ENCODE peak calls at places on chromosomes 6 and 20, in nine cellular contexts. One of them, this sample, is unnamed.

GRCh38 chr6:164378330-164378729 is 931.1 kb downstream of the C6orf118 start:
- DNase-seq in body of pancreas: no peak
- DNase-seq in uterus: no peak
- DNase-seq in left ventricle myocardium inferior: no peak
- DNase-seq in brain microvascular endothelial cell: no peak
- DNase-seq in cardiac muscle cell: no peak
- DNase-seq in upper lobe of left lung: no peak
- DNase-seq in psoas muscle: no peak
- DNase-seq in mammary epithelial cell: no peak
- DNase-seq in this sample: no peak

GRCh38 chr6:103236923-103237322 is 1622.8 kb downstream of the HACE1 start:
- DNase-seq in body of pancreas: no peak
- DNase-seq in uterus: no peak
- DNase-seq in left ventricle myocardium inferior: no peak
- DNase-seq in brain microvascular endothelial cell: peak
- DNase-seq in cardiac muscle cell: peak
- DNase-seq in upper lobe of left lung: no peak
- DNase-seq in psoas muscle: no peak
- DNase-seq in mammary epithelial cell: no peak
- DNase-seq in this sample: no peak

GRCh38 chr20:24160563-24161355 is 172.2 kb upstream of the GGTLC1 start:
- DNase-seq in body of pancreas: peak
- DNase-seq in uterus: peak
- DNase-seq in left ventricle myocardium inferior: peak
- DNase-seq in brain microvascular endothelial cell: peak
- DNase-seq in cardiac muscle cell: peak
- DNase-seq in upper lobe of left lung: no peak
- DNase-seq in psoas muscle: peak
- DNase-seq in mammary epithelial cell: peak
- DNase-seq in this sample: no peak

GRCh38 chr20:19758888-19759331 is 852 bp downstream of the RIN2 start:
- DNase-seq in body of pancreas: peak
- DNase-seq in uterus: peak
- DNase-seq in left ventricle myocardium inferior: peak
- DNase-seq in brain microvascular endothelial cell: no peak
- DNase-seq in cardiac muscle cell: peak
- DNase-seq in upper lobe of left lung: peak
- DNase-seq in psoas muscle: peak
- DNase-seq in mammary epithelial cell: peak
- DNase-seq in this sample: no peak

GRCh38 chr6:72817208-72817607 is 195.3 kb downstream of the KCNQ5 start:
- DNase-seq in body of pancreas: no peak
- DNase-seq in uterus: no peak
- DNase-seq in left ventricle myocardium inferior: no peak
- DNase-seq in brain microvascular endothelial cell: no peak
- DNase-seq in cardiac muscle cell: no peak
- DNase-seq in upper lobe of left lung: no peak
- DNase-seq in psoas muscle: no peak
- DNase-seq in mammary epithelial cell: no peak
- DNase-seq in this sample: no peak

GRCh38 chr20:57627972-57628650 is 7.9 kb upstream of the ZBP1 start:
- DNase-seq in body of pancreas: no peak
- DNase-seq in uterus: peak
- DNase-seq in left ventricle myocardium inferior: peak
- DNase-seq in brain microvascular endothelial cell: peak
- DNase-seq in cardiac muscle cell: no peak
- DNase-seq in upper lobe of left lung: no peak
- DNase-seq in psoas muscle: no peak
- DNase-seq in mammary epithelial cell: no peak
- DNase-seq in this sample: peak

GRCh38 chr6:137571854-137572253 is 77.7 kb upstream of the OLIG3 start:
- DNase-seq in body of pancreas: peak
- DNase-seq in uterus: no peak
- DNase-seq in left ventricle myocardium inferior: no peak
- DNase-seq in brain microvascular endothelial cell: peak
- DNase-seq in cardiac muscle cell: peak
- DNase-seq in upper lobe of left lung: no peak
- DNase-seq in psoas muscle: no peak
- DNase-seq in mammary epithelial cell: peak
- DNase-seq in this sample: no peak

GRCh38 chr6:18055714-18056382 is 66.6 kb downstream of the NHLRC1 start:
- DNase-seq in body of pancreas: no peak
- DNase-seq in uterus: no peak
- DNase-seq in left ventricle myocardium inferior: no peak
- DNase-seq in brain microvascular endothelial cell: no peak
- DNase-seq in cardiac muscle cell: no peak
- DNase-seq in upper lobe of left lung: no peak
- DNase-seq in psoas muscle: no peak
- DNase-seq in mammary epithelial cell: peak
- DNase-seq in this sample: no peak

GRCh38 chr20:19934792-19935491 is 82.2 kb upstream of the NAA20 start:
- DNase-seq in body of pancreas: peak
- DNase-seq in uterus: peak
- DNase-seq in left ventricle myocardium inferior: peak
- DNase-seq in brain microvascular endothelial cell: no peak
- DNase-seq in cardiac muscle cell: no peak
- DNase-seq in upper lobe of left lung: no peak
- DNase-seq in psoas muscle: peak
- DNase-seq in mammary epithelial cell: peak
- DNase-seq in this sample: no peak

GRCh38 chr20:46619445-46619844 is 31.8 kb downstream of the SLC13A3 start:
- DNase-seq in body of pancreas: no peak
- DNase-seq in uterus: no peak
- DNase-seq in left ventricle myocardium inferior: no peak
- DNase-seq in brain microvascular endothelial cell: no peak
- DNase-seq in cardiac muscle cell: peak
- DNase-seq in upper lobe of left lung: no peak
- DNase-seq in psoas muscle: no peak
- DNase-seq in mammary epithelial cell: no peak
- DNase-seq in this sample: no peak

GRCh38 chr6:133964052-133964451 is 11.0 kb downstream of the TBPL1 start:
- DNase-seq in body of pancreas: no peak
- DNase-seq in uterus: no peak
- DNase-seq in left ventricle myocardium inferior: no peak
- DNase-seq in brain microvascular endothelial cell: peak
- DNase-seq in cardiac muscle cell: no peak
- DNase-seq in upper lobe of left lung: no peak
- DNase-seq in psoas muscle: no peak
- DNase-seq in mammary epithelial cell: peak
- DNase-seq in this sample: no peak

GRCh38 chr20:57620274-57620990 is at the start of gene ZBP1:
- DNase-seq in body of pancreas: no peak
- DNase-seq in uterus: no peak
- DNase-seq in left ventricle myocardium inferior: no peak
- DNase-seq in brain microvascular endothelial cell: no peak
- DNase-seq in cardiac muscle cell: no peak
- DNase-seq in upper lobe of left lung: no peak
- DNase-seq in psoas muscle: no peak
- DNase-seq in mammary epithelial cell: no peak
- DNase-seq in this sample: peak

GRCh38 chr6:10028202-10028601 is 386.7 kb downstream of the TFAP2A start:
- DNase-seq in body of pancreas: no peak
- DNase-seq in uterus: no peak
- DNase-seq in left ventricle myocardium inferior: no peak
- DNase-seq in brain microvascular endothelial cell: no peak
- DNase-seq in cardiac muscle cell: no peak
- DNase-seq in upper lobe of left lung: no peak
- DNase-seq in psoas muscle: no peak
- DNase-seq in mammary epithelial cell: no peak
- DNase-seq in this sample: no peak

GRCh38 chr6:10033223-10033829 is 381.5 kb downstream of the TFAP2A start:
- DNase-seq in body of pancreas: no peak
- DNase-seq in uterus: no peak
- DNase-seq in left ventricle myocardium inferior: no peak
- DNase-seq in brain microvascular endothelial cell: no peak
- DNase-seq in cardiac muscle cell: no peak
- DNase-seq in upper lobe of left lung: no peak
- DNase-seq in psoas muscle: no peak
- DNase-seq in mammary epithelial cell: no peak
- DNase-seq in this sample: no peak

DNA sequence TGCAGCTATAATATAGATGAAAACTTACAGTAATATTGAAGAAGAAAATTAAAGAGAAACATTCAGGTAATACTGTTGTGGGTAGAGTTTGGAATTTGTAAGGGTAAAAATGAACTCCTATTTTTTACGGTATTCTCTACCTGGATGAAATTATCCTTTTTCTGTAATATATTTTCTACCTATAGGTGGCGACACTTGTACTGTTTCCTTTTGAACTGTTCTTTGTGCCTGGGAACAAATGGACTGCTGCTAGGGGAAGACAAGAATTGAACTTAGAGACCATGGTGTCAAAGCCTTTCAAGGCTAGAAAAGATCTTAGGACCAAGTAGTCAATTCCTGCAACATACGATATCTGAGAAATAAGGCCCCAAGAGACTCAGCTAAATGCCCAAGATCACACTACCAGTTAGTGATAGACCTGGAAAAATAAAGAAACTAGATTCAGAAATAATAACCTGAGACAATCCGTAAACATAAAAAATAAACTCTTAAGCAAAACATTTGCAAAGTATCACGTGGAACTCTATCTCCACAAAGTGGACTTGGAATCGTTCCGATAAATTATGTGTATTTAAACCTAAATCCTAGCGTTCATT is 383.8 kb downstream of the TFAP2A start:
- DNase-seq in body of pancreas: no peak
- DNase-seq in uterus: no peak
- DNase-seq in left ventricle myocardium inferior: no peak
- DNase-seq in brain microvascular endothelial cell: no peak
- DNase-seq in cardiac muscle cell: peak
- DNase-seq in upper lobe of left lung: no peak
- DNase-seq in psoas muscle: no peak
- DNase-seq in mammary epithelial cell: peak
- DNase-seq in this sample: no peak
- TF ChIP-seq CTCF in body of pancreas: peak
- TF ChIP-seq CTCF in uterus: no peak
- TF ChIP-seq CTCF in left ventricle myocardium inferior: peak
- TF ChIP-seq CTCF in brain microvascular endothelial cell: peak
- TF ChIP-seq CTCF in cardiac muscle cell: no peak
- TF ChIP-seq CTCF in upper lobe of left lung: peak
- TF ChIP-seq CTCF in psoas muscle: peak
- TF ChIP-seq CTCF in mammary epithelial cell: peak
- TF ChIP-seq CTCF in this sample: peak

GRCh38 chr20:62832951-62833391 is 16.1 kb downstream of the COL9A3 start:
- DNase-seq in body of pancreas: no peak
- DNase-seq in uterus: no peak
- DNase-seq in left ventricle myocardium inferior: no peak
- DNase-seq in brain microvascular endothelial cell: no peak
- DNase-seq in cardiac muscle cell: no peak
- DNase-seq in upper lobe of left lung: peak
- DNase-seq in psoas muscle: no peak
- DNase-seq in mammary epithelial cell: no peak
- DNase-seq in this sample: peak
- H3K4me3 ChIP-seq in body of pancreas: no peak
- H3K4me3 ChIP-seq in uterus: no peak
- H3K4me3 ChIP-seq in left ventricle myocardium inferior: no peak
- H3K4me3 ChIP-seq in brain microvascular endothelial cell: no peak
- H3K4me3 ChIP-seq in cardiac muscle cell: no peak
- H3K4me3 ChIP-seq in upper lobe of left lung: peak
- H3K4me3 ChIP-seq in psoas muscle: no peak
- H3K4me3 ChIP-seq in mammary epithelial cell: no peak
- H3K4me3 ChIP-seq in this sample: no peak

GRCh38 chr6:170456334-170456733 is 96.8 kb downstream of the PSMB1 start:
- DNase-seq in body of pancreas: no peak
- DNase-seq in uterus: no peak
- DNase-seq in left ventricle myocardium inferior: no peak
- DNase-seq in brain microvascular endothelial cell: no peak
- DNase-seq in cardiac muscle cell: no peak
- DNase-seq in upper lobe of left lung: no peak
- DNase-seq in psoas muscle: no peak
- DNase-seq in mammary epithelial cell: no peak
- DNase-seq in this sample: no peak
- H3K27ac ChIP-seq in body of pancreas: no peak
- H3K27ac ChIP-seq in uterus: no peak
- H3K27ac ChIP-seq in left ventricle myocardium inferior: no peak
- H3K27ac ChIP-seq in brain microvascular endothelial cell: no peak
- H3K27ac ChIP-seq in cardiac muscle cell: no peak
- H3K27ac ChIP-seq in upper lobe of left lung: no peak
- H3K27ac ChIP-seq in psoas muscle: no peak
- H3K27ac ChIP-seq in mammary epithelial cell: no peak
- H3K27ac ChIP-seq in this sample: no peak

GRCh38 chr6:45231660-45232059 is 96.5 kb upstream of the RUNX2 start:
- DNase-seq in body of pancreas: no peak
- DNase-seq in uterus: no peak
- DNase-seq in left ventricle myocardium inferior: no peak
- DNase-seq in brain microvascular endothelial cell: no peak
- DNase-seq in cardiac muscle cell: no peak
- DNase-seq in upper lobe of left lung: no peak
- DNase-seq in psoas muscle: no peak
- DNase-seq in mammary epithelial cell: no peak
- DNase-seq in this sample: no peak

GRCh38 chr6:45226081-45226480 is 102.0 kb upstream of the RUNX2 start:
- DNase-seq in body of pancreas: no peak
- DNase-seq in uterus: no peak
- DNase-seq in left ventricle myocardium inferior: no peak
- DNase-seq in brain microvascular endothelial cell: no peak
- DNase-seq in cardiac muscle cell: no peak
- DNase-seq in upper lobe of left lung: no peak
- DNase-seq in psoas muscle: no peak
- DNase-seq in mammary epithelial cell: no peak
- DNase-seq in this sample: no peak

DNA sequence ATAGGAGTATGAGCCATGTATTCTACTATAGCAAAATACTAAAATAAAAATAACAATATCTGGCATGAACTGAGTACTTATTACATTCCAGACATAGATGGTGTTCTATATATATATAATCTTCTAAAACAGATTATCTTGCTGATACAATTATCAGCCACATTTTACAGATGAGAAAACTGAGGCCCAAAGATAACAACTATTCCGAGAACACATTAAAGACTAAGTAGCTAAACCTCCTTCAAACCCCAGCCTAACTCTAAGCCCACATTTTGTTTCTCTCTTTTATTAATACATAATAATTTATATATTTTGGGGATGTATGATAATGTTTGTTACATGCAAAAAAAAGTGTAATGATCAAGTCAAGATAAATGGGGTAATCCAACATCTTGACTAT is 98.7 kb upstream of the RUNX2 start:
- DNase-seq in body of pancreas: no peak
- DNase-seq in uterus: no peak
- DNase-seq in left ventricle myocardium inferior: no peak
- DNase-seq in brain microvascular endothelial cell: no peak
- DNase-seq in cardiac muscle cell: no peak
- DNase-seq in upper lobe of left lung: no peak
- DNase-seq in psoas muscle: no peak
- DNase-seq in mammary epithelial cell: no peak
- DNase-seq in this sample: no peak
- TF ChIP-seq CTCF in body of pancreas: no peak
- TF ChIP-seq CTCF in uterus: no peak
- TF ChIP-seq CTCF in left ventricle myocardium inferior: no peak
- TF ChIP-seq CTCF in brain microvascular endothelial cell: no peak
- TF ChIP-seq CTCF in cardiac muscle cell: no peak
- TF ChIP-seq CTCF in upper lobe of left lung: no peak
- TF ChIP-seq CTCF in psoas muscle: no peak
- TF ChIP-seq CTCF in mammary epithelial cell: no peak
- TF ChIP-seq CTCF in this sample: no peak

This sample was measured in coronary artery.